ENCODE peak calls at places on chromosomes 13 and 19, in ten cellular contexts. J is A549, A is ovary, S is transverse colon, D is tibial nerve, V is stomach, F is sigmoid colon, L is K562, N is GM12878, O is SK-N-SH. W is an unnamed sample.

GRCh38 chr13:113852536-113853517 is 11.0 kb downstream of the GAS6 start:
- DNase-seq in J (no peak), A (peak; percentile 27), S (no peak), D (no peak), V (no peak), F (no peak), L (no peak), N (no peak), O (no peak), W (peak; percentile 54)

GRCh38 chr19:40607311-40607871 is 6.2 kb downstream of the LTBP4 start:
- DNase-seq in J (no peak), A (peak; percentile 62), S (peak; percentile 84), D (no peak), V (peak; percentile 44), F (no peak), L (no peak), N (no peak), O (no peak), W (no peak)

GRCh38 chr13:111051656-111052232 is 63.4 kb upstream of the ARHGEF7 start:
- DNase-seq in J (no peak), A (no peak), S (no peak), D (no peak), V (no peak), F (no peak), L (no peak), N (no peak), O (no peak), W (no peak)

GRCh38 chr13:95862401-95862800 is 185.5 kb downstream of the DNAJC3 start:
- DNase-seq in J (no peak), A (no peak), S (no peak), D (no peak), V (no peak), F (no peak), L (no peak), N (no peak), O (no peak), W (no peak)

GRCh38 chr19:8573316-8573715 is 3.9 kb downstream of the MYO1F start:
- DNase-seq in J (no peak), A (no peak), S (no peak), D (no peak), V (no peak), F (no peak), L (no peak), N (no peak), O (no peak), W (no peak)

GRCh38 chr19:38270587-38271167 is 6.3 kb downstream of the SPINT2 start:
- DNase-seq in J (peak; percentile 99), A (no peak), S (no peak), D (no peak), V (no peak), F (no peak), L (peak; percentile 77), N (no peak), O (no peak), W (no peak)

GRCh38 chr13:45702088-45702487 is at the start of gene CBY2:
- DNase-seq in J (no peak), A (no peak), S (no peak), D (no peak), V (no peak), F (no peak), L (no peak), N (no peak), O (no peak), W (no peak)

GRCh38 chr13:85659493-85659892 is 139.7 kb downstream of the SLITRK6 start:
- DNase-seq in J (no peak), A (no peak), S (no peak), D (no peak), V (no peak), F (no peak), L (no peak), N (no peak), O (no peak), W (no peak)

GRCh38 chr19:39492225-39492624 is 6.5 kb upstream of the DLL3 start:
- DNase-seq in J (no peak), A (no peak), S (no peak), D (no peak), V (no peak), F (no peak), L (no peak), N (no peak), O (no peak), W (no peak)

GRCh38 chr19:3895788-3896187 is 15.3 kb downstream of the ATCAY start:
- DNase-seq in J (no peak), A (no peak), S (no peak), D (no peak), V (no peak), F (no peak), L (no peak), N (no peak), O (no peak), W (no peak)

GRCh38 chr19:51651216-51651846 is 4.7 kb upstream of the SIGLEC14 start:
- DNase-seq in J (no peak), A (no peak), S (no peak), D (no peak), V (no peak), F (no peak), L (no peak), N (no peak), O (no peak), W (no peak)

GRCh38 chr13:110685305-110685704 is 20.6 kb downstream of the CARS2 start:
- DNase-seq in J (no peak), A (no peak), S (no peak), D (no peak), V (no peak), F (peak; percentile 93), L (no peak), N (no peak), O (no peak), W (no peak)

GRCh38 chr19:4455742-4456565 is 1.6 kb downstream of the UBXN6 start:
- DNase-seq in J (no peak), A (peak; percentile 92), S (peak; percentile 48), D (peak; percentile 50), V (no peak), F (peak; percentile 95), L (no peak), N (no peak), O (peak; percentile 49), W (peak; percentile 71)

GRCh38 chr13:41411536-41411935 is 45.8 kb upstream of the RGCC start:
- DNase-seq in J (no peak), A (no peak), S (no peak), D (no peak), V (no peak), F (no peak), L (no peak), N (no peak), O (no peak), W (no peak)

GRCh38 chr13:49635599-49636433 is 7.5 kb downstream of the ARL11 start:
- DNase-seq in J (no peak), A (peak; percentile 27), S (no peak), D (no peak), V (peak; percentile 53), F (no peak), L (no peak), N (peak; percentile 39), O (no peak), W (no peak)

GRCh38 chr13:82698383-82698782 is 1183.9 kb downstream of the SLITRK1 start:
- DNase-seq in J (no peak), A (no peak), S (no peak), D (no peak), V (no peak), F (no peak), L (no peak), N (no peak), O (no peak), W (no peak)
- H3K4me1 ChIP-seq in J (no peaks in the 10 kb centered on the region), A (no peaks in the 10 kb centered on the region), S (no peaks in the 10 kb centered on the region), D (no peaks in the 10 kb centered on the region), V (no peaks in the 10 kb centered on the region), F (no peaks in the 10 kb centered on the region), L (no peaks in the 10 kb centered on the region), N (no peaks in the 10 kb centered on the region), O (no peaks in the 10 kb centered on the region), W (no peaks in the 10 kb centered on the region)

GRCh38 chr19:14542721-14543328 is 13.4 kb downstream of the TECR start:
- DNase-seq in J (no peak), A (no peak), S (no peak), D (no peak), V (no peak), F (no peak), L (peak; percentile 34), N (no peak), O (peak; percentile 41), W (no peak)
- TF ChIP-seq EP300 in J (no peak), A (no peak), S (no peak), D (no peak), V (no peak), F (no peak), L (no peak), N (no peak), O (no peak), W (no peak)

GRCh38 chr19:10760268-10760944 is 42.5 kb downstream of the DNM2 start:
- DNase-seq in J (no peak), A (no peak), S (peak; percentile 49), D (no peak), V (no peak), F (no peak), L (no peak), N (no peak), O (no peak), W (no peak)
- H3K4me1 ChIP-seq in J (peaks cover 52% of the 10 kb centered on the region), A (peaks cover 15% of the 10 kb centered on the region), S (peaks cover 61% of the 10 kb centered on the region), D (peaks cover 58% of the 10 kb centered on the region), V (peaks cover 70% of the 10 kb centered on the region), F (no peaks in the 10 kb centered on the region), L (peaks cover 8% of the 10 kb centered on the region), N (peaks cover 15% of the 10 kb centered on the region), O (peaks cover 20% of the 10 kb centered on the region), W (peaks cover 57% of the 10 kb centered on the region)

GRCh38 chr19:46303702-46304397 is 7.0 kb downstream of the HIF3A start:
- DNase-seq in J (peak; percentile 40), A (peak; percentile 59), S (peak; percentile 95), D (no peak), V (peak; percentile 97), F (peak; percentile 90), L (peak; percentile 93), N (no peak), O (peak; percentile 82), W (no peak)
- TF ChIP-seq EP300 in J (no peak), A (no peak), S (no peak), D (no peak), V (no peak), F (no peak), L (no peak), N (no peak), O (no peak), W (no peak)

GRCh38 chr19:55647732-55648656 is at the start of gene CCDC106:
- DNase-seq in J (peak; percentile 77), A (peak; percentile 85), S (peak; percentile 72), D (no peak), V (peak; percentile 64), F (peak; percentile 88), L (peak; percentile 86), N (no peak), O (peak; percentile 93), W (no peak)
- H3K4me1 ChIP-seq in J (peaks cover 34% of the 10 kb centered on the region), A (peaks cover 11% of the 10 kb centered on the region), S (peaks cover 27% of the 10 kb centered on the region), D (peaks cover 65% of the 10 kb centered on the region), V (peaks cover 68% of the 10 kb centered on the region), F (no peaks in the 10 kb centered on the region), L (peaks cover 25% of the 10 kb centered on the region), N (peaks cover 25% of the 10 kb centered on the region), O (peaks cover 36% of the 10 kb centered on the region), W (peaks cover 49% of the 10 kb centered on the region)

GRCh38 chr13:90400372-90400771 is 947.1 kb upstream of the MIR17HG start:
- DNase-seq in J (no peak), A (no peak), S (no peak), D (no peak), V (no peak), F (no peak), L (no peak), N (no peak), O (no peak), W (no peak)
- TF ChIP-seq EP300 in J (no peak), A (no peak), S (no peak), D (no peak), V (no peak), F (no peak), L (no peak), N (no peak), O (no peak), W (no peak)

GRCh38 chr19:2045501-2046045 is 5.5 kb downstream of the MKNK2 start:
- DNase-seq in J (no peak), A (no peak), S (no peak), D (no peak), V (peak; percentile 92), F (peak; percentile 66), L (peak; percentile 15), N (no peak), O (no peak), W (no peak)
- H3K4me1 ChIP-seq in J (peaks cover 85% of the 10 kb centered on the region), A (peaks cover 31% of the 10 kb centered on the region), S (peaks cover 72% of the 10 kb centered on the region), D (peaks cover 91% of the 10 kb centered on the region), V (peaks cover 87% of the 10 kb centered on the region), F (peaks cover 2% of the 10 kb centered on the region), L (peaks cover 29% of the 10 kb centered on the region), N (peaks cover 48% of the 10 kb centered on the region), O (peaks cover 67% of the 10 kb centered on the region), W (peaks cover 91% of the 10 kb centered on the region)

W was measured in suprapubic skin.